ENCODE peak calls at places on chromosomes 3 and 15, in four cellular contexts. One of them, this sample, is unnamed.

GRCh38 chr15:42182976-42183375 is 25.1 kb downstream of the VPS39 start:
- DNase-seq in body of pancreas: no peak
- DNase-seq in mammary epithelial cell: no peak
- DNase-seq in thoracic aorta: no peak
- DNase-seq in this sample: no peak

GRCh38 chr3:160909917-160910316 is 153.9 kb downstream of the PPM1L start:
- DNase-seq in body of pancreas: no peak
- DNase-seq in thoracic aorta: no peak
- DNase-seq in mammary epithelial cell: no peak
- DNase-seq in this sample: no peak

GRCh38 chr3:52685285-52685704 is 418 bp downstream of the PBRM1 start:
- DNase-seq in mammary epithelial cell: peak; percentile 62
- DNase-seq in body of pancreas: peak; percentile 84
- DNase-seq in thoracic aorta: peak; percentile 12
- DNase-seq in this sample: peak; percentile 84

GRCh38 chr3:120048355-120048754 is 45.9 kb downstream of the GSK3B start:
- DNase-seq in mammary epithelial cell: no peak
- DNase-seq in thoracic aorta: no peak
- DNase-seq in body of pancreas: no peak
- DNase-seq in this sample: no peak

GRCh38 chr3:71495708-71496472 is 87.6 kb downstream of the FOXP1 start:
- DNase-seq in mammary epithelial cell: peak; percentile 80
- DNase-seq in thoracic aorta: no peak
- DNase-seq in body of pancreas: no peak
- DNase-seq in this sample: no peak

GRCh38 chr3:155270063-155270462 is 23.4 kb downstream of the STRIT1 start:
- DNase-seq in mammary epithelial cell: peak; percentile 44
- DNase-seq in body of pancreas: no peak
- DNase-seq in thoracic aorta: no peak
- DNase-seq in this sample: no peak

GRCh38 chr3:54188176-54188791 is 65.9 kb downstream of the CACNA2D3 start:
- DNase-seq in body of pancreas: peak; percentile 50
- DNase-seq in thoracic aorta: no peak
- DNase-seq in mammary epithelial cell: peak; percentile 50
- DNase-seq in this sample: peak; percentile 45

GRCh38 chr3:73245459-73245858 is 184.0 kb downstream of the EBLN2 start:
- DNase-seq in thoracic aorta: no peak
- DNase-seq in body of pancreas: no peak
- DNase-seq in mammary epithelial cell: no peak
- DNase-seq in this sample: no peak

GRCh38 chr3:140568842-140569520 is 108.9 kb upstream of the TRIM42 start:
- DNase-seq in thoracic aorta: no peak
- DNase-seq in body of pancreas: peak; percentile 49
- DNase-seq in mammary epithelial cell: no peak
- DNase-seq in this sample: no peak

GRCh38 chr3:11995061-11995460 is 9.1 kb upstream of the SYN2 start:
- DNase-seq in body of pancreas: no peak
- DNase-seq in mammary epithelial cell: no peak
- DNase-seq in thoracic aorta: no peak
- DNase-seq in this sample: no peak

GRCh38 chr3:37905987-37906674 is 44.5 kb downstream of the CTDSPL start:
- DNase-seq in body of pancreas: no peak
- DNase-seq in mammary epithelial cell: no peak
- DNase-seq in thoracic aorta: no peak
- DNase-seq in this sample: no peak

GRCh38 chr15:32738677-32739076 is 20.9 kb downstream of the GREM1 start:
- DNase-seq in mammary epithelial cell: no peak
- DNase-seq in body of pancreas: no peak
- DNase-seq in thoracic aorta: no peak
- DNase-seq in this sample: no peak

GRCh38 chr3:189625071-189625470 is 6.1 kb upstream of the TP63 start:
- DNase-seq in thoracic aorta: no peak
- DNase-seq in mammary epithelial cell: no peak
- DNase-seq in body of pancreas: no peak
- DNase-seq in this sample: no peak

GRCh38 chr3:23594897-23595670 is 210.7 kb upstream of the UBE2E1 start:
- DNase-seq in mammary epithelial cell: no peak
- DNase-seq in body of pancreas: no peak
- DNase-seq in thoracic aorta: no peak
- DNase-seq in this sample: no peak

GRCh38 chr3:170076715-170077238 is 39.0 kb downstream of the GPR160 start:
- DNase-seq in body of pancreas: no peak
- DNase-seq in mammary epithelial cell: peak; percentile 53
- DNase-seq in thoracic aorta: no peak
- DNase-seq in this sample: no peak

GRCh38 chr15:45943255-45943654 is 308.4 kb downstream of the SQOR start:
- DNase-seq in mammary epithelial cell: no peak
- DNase-seq in body of pancreas: no peak
- DNase-seq in thoracic aorta: no peak
- DNase-seq in this sample: no peak

GRCh38 chr3:104069114-104069513 is 1297.6 kb upstream of the ALCAM start:
- DNase-seq in body of pancreas: no peak
- DNase-seq in thoracic aorta: no peak
- DNase-seq in mammary epithelial cell: peak; percentile 6
- DNase-seq in this sample: no peak

GRCh38 chr3:172152869-172153268 is 113.5 kb downstream of the FNDC3B start:
- DNase-seq in body of pancreas: no peak
- DNase-seq in thoracic aorta: no peak
- DNase-seq in mammary epithelial cell: no peak
- DNase-seq in this sample: no peak

GRCh38 chr3:29515451-29515850 is 234.6 kb downstream of the RBMS3 start:
- DNase-seq in body of pancreas: no peak
- DNase-seq in mammary epithelial cell: peak; percentile 75
- DNase-seq in thoracic aorta: no peak
- DNase-seq in this sample: no peak

GRCh38 chr3:73786346-73786807 is 161.6 kb upstream of the PDZRN3 start:
- DNase-seq in mammary epithelial cell: peak; percentile 97
- DNase-seq in body of pancreas: no peak
- DNase-seq in thoracic aorta: peak; percentile 63
- DNase-seq in this sample: no peak

GRCh38 chr3:135862361-135862760 is 103.2 kb upstream of the PPP2R3A start:
- DNase-seq in body of pancreas: no peak
- DNase-seq in thoracic aorta: no peak
- DNase-seq in mammary epithelial cell: no peak
- DNase-seq in this sample: no peak

DNA sequence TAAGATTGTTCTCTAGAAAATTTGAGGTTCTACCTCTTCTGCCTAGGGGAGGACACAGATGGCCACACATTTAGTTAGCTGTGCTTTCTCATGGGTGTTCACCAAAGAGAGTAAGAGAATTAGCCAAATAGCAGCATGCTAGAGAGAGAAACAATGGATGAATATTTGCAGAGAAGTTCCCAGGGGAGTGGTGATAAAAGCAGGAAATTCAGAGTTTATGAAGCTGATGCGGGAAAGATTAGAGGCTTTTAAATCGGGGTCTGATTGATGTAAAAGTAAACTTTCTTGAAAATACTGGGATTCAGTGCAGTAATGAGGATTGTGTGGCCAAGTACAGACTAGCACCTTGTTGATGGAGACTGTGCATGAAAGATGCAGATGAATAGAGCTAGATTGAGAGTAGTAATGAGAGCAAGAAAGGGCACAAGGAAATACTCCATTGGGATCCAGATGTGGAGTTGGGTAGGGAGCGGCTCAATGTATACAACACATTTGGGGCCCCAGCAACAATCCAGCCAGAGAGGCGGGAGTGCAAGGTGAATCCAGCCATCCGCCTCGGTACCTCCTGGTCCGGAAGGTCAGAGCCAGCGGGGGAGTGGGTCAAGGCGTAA is 8.8 kb downstream of the ISL2 start:
- DNase-seq in mammary epithelial cell: no peak
- DNase-seq in thoracic aorta: no peak
- DNase-seq in body of pancreas: no peak
- DNase-seq in this sample: no peak
- H3K4me3 ChIP-seq in mammary epithelial cell: no peak overlapping the region
- H3K4me3 ChIP-seq in thoracic aorta: no peak overlapping the region
- H3K4me3 ChIP-seq in body of pancreas: no peak overlapping the region
- H3K4me3 ChIP-seq in this sample: no peak overlapping the region

GRCh38 chr15:67551207-67551743 is 8.8 kb downstream of the MAP2K5 start:
- DNase-seq in thoracic aorta: no peak
- DNase-seq in body of pancreas: no peak
- DNase-seq in mammary epithelial cell: no peak
- DNase-seq in this sample: no peak
- H3K4me1 ChIP-seq in thoracic aorta: peaks cover 8% of the 10 kb centered on the region
- H3K4me1 ChIP-seq in body of pancreas: peaks cover 8% of the 10 kb centered on the region
- H3K4me1 ChIP-seq in mammary epithelial cell: no peaks in the 10 kb centered on the region
- H3K4me1 ChIP-seq in this sample: peaks cover 10% of the 10 kb centered on the region

DNA sequence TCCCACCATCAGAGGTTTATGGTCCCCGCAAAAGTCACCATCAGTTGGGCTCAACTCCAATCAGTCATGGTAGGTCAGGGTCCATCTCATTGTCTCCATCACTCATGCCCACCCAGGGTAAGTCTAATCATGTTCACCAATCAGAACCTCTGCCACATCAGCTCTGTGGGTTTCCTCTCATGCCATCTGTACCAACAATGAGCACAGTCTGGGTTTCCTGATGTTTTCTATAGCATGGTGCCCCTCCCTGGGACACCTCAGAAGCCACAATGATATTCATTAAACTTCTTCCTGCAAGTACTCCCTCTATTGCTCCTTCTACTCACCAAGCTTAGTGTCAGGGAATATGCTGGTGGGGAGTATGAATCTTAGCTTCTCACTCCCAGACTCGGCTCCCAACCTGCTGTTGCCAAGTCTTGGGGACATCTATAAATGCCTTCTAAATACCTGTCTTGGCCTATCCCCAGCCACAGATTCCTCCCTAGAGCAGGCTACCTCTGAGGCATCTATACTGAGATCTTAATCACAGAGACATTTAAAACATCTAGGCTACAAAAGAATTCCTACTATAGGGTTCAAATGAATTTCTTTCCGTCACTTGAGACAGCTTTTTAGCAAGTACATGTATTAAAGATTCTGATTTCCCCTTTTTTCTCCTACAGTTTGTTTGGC is 5.0 kb upstream of the CCR2 start:
- DNase-seq in body of pancreas: no peak
- DNase-seq in thoracic aorta: no peak
- DNase-seq in mammary epithelial cell: no peak
- DNase-seq in this sample: no peak
- H3K27ac ChIP-seq in body of pancreas: no peak overlapping the region
- H3K27ac ChIP-seq in thoracic aorta: no peak overlapping the region
- H3K27ac ChIP-seq in mammary epithelial cell: no peak overlapping the region
- H3K27ac ChIP-seq in this sample: no peak overlapping the region

GRCh38 chr3:33658039-33658438 is 60.0 kb downstream of the CLASP2 start:
- DNase-seq in thoracic aorta: no peak
- DNase-seq in mammary epithelial cell: no peak
- DNase-seq in body of pancreas: no peak
- DNase-seq in this sample: no peak
- H3K4me3 ChIP-seq in thoracic aorta: peak overlapping the region; percentile 70
- H3K4me3 ChIP-seq in mammary epithelial cell: no peak overlapping the region
- H3K4me3 ChIP-seq in body of pancreas: no peak overlapping the region
- H3K4me3 ChIP-seq in this sample: no peak overlapping the region

DNA sequence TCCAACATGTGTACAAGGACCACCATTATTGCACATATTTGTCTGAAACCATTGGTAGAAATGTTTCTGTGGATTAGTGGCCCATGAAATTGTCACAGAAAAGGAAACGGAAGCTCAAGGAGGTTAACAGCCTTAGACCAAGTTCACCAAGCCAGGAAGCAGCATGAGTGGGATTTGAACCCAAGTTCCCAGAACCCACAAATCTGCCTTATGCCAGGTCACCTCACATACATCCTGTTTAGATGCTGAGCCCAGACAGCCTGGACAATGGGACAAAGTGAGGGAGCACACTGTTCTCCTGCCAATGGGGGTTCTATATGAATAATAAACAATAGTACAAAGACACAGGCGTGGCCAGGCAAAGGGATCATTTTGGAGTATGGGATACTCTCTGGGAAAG is 59.6 kb upstream of the CA12 start:
- DNase-seq in body of pancreas: no peak
- DNase-seq in thoracic aorta: no peak
- DNase-seq in mammary epithelial cell: no peak
- DNase-seq in this sample: no peak
- H3K4me1 ChIP-seq in body of pancreas: peaks cover 9% of the 10 kb centered on the region
- H3K4me1 ChIP-seq in thoracic aorta: peaks cover 7% of the 10 kb centered on the region
- H3K4me1 ChIP-seq in mammary epithelial cell: no peaks in the 10 kb centered on the region
- H3K4me1 ChIP-seq in this sample: no peaks in the 10 kb centered on the region

GRCh38 chr3:187735837-187736236 is 9.4 kb downstream of the BCL6 start:
- DNase-seq in thoracic aorta: no peak
- DNase-seq in mammary epithelial cell: no peak
- DNase-seq in body of pancreas: no peak
- DNase-seq in this sample: no peak
- H3K27ac ChIP-seq in thoracic aorta: no peak overlapping the region
- H3K27ac ChIP-seq in mammary epithelial cell: peak overlapping the region; percentile 5
- H3K27ac ChIP-seq in body of pancreas: no peak overlapping the region
- H3K27ac ChIP-seq in this sample: no peak overlapping the region

DNA sequence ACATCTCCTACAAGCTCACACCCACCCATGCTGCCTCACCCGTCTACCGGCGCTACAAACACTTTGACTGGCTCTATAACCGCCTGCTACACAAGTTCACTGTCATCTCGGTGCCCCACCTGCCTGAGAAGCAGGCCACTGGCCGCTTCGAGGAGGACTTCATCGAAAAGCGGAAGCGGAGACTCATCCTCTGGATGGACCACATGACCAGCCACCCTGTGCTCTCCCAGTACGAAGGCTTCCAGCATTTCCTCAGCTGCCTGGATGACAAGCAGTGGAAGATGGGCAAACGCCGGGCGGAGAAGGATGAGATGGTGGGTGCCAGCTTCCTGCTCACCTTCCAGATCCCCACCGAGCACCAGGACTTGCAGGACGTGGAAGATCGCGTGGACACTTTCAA is 2.1 kb downstream of the SNX33 start:
- DNase-seq in thoracic aorta: no peak
- DNase-seq in mammary epithelial cell: no peak
- DNase-seq in body of pancreas: peak; percentile 15
- DNase-seq in this sample: no peak
- H3K4me3 ChIP-seq in thoracic aorta: peak overlapping the region; percentile 79
- H3K4me3 ChIP-seq in mammary epithelial cell: peak overlapping the region; percentile 71
- H3K4me3 ChIP-seq in body of pancreas: no peak overlapping the region
- H3K4me3 ChIP-seq in this sample: peak overlapping the region; percentile 67

GRCh38 chr3:16316847-16317560 is 52.0 kb downstream of the OXNAD1 start:
- DNase-seq in thoracic aorta: no peak
- DNase-seq in mammary epithelial cell: no peak
- DNase-seq in body of pancreas: no peak
- DNase-seq in this sample: no peak

GRCh38 chr3:16318216-16318615 is 53.2 kb downstream of the OXNAD1 start:
- DNase-seq in thoracic aorta: no peak
- DNase-seq in body of pancreas: no peak
- DNase-seq in mammary epithelial cell: no peak
- DNase-seq in this sample: no peak

GRCh38 chr3:16316396-16316795 is 51.4 kb downstream of the OXNAD1 start:
- DNase-seq in mammary epithelial cell: no peak
- DNase-seq in body of pancreas: no peak
- DNase-seq in thoracic aorta: no peak
- DNase-seq in this sample: no peak

GRCh38 chr3:16319307-16319706 is 54.3 kb downstream of the OXNAD1 start:
- DNase-seq in mammary epithelial cell: no peak
- DNase-seq in thoracic aorta: no peak
- DNase-seq in body of pancreas: no peak
- DNase-seq in this sample: no peak

GRCh38 chr3:16317561-16317945 is 52.5 kb downstream of the OXNAD1 start:
- DNase-seq in thoracic aorta: no peak
- DNase-seq in body of pancreas: no peak
- DNase-seq in mammary epithelial cell: no peak
- DNase-seq in this sample: no peak
- H3K4me1 ChIP-seq in thoracic aorta: no peaks in the 10 kb centered on the region
- H3K4me1 ChIP-seq in body of pancreas: no peaks in the 10 kb centered on the region
- H3K4me1 ChIP-seq in mammary epithelial cell: no peaks in the 10 kb centered on the region
- H3K4me1 ChIP-seq in this sample: no peaks in the 10 kb centered on the region

This sample was measured in colonic mucosa.